ENCODE peak calls at places on chromosomes 2 and 18, in four cellular contexts. T is K562, E is H1, P is HCT116. A is an unnamed sample.

GRCh38 chr2:46555646-46556205 is 76.4 kb downstream of the TMEM247 start:
- DNase-seq in T (no peak), E (peak; percentile 47), P (no peak), A (no peak)

GRCh38 chr2:86037141-86037794 is 68.4 kb downstream of the POLR1A start:
- DNase-seq in T (no peak), E (no peak), P (no peak), A (no peak)

GRCh38 chr2:225995788-225996476 is 596.4 kb downstream of the NYAP2 start:
- DNase-seq in T (no peak), E (no peak), P (no peak), A (no peak)

GRCh38 chr2:133579295-133579694 is 11.0 kb upstream of the NCKAP5 start:
- DNase-seq in T (no peak), E (no peak), P (no peak), A (no peak)

GRCh38 chr18:24231773-24232735 is 93.2 kb downstream of the CABYR start:
- DNase-seq in T (no peak), E (no peak), P (no peak), A (no peak)

GRCh38 chr2:501130-501529 is 176.1 kb downstream of the TMEM18 start:
- DNase-seq in T (peak; percentile 24), E (peak; percentile 41), P (peak; percentile 19), A (no peak)

GRCh38 chr2:159960413-159960812 is 102.0 kb downstream of the PLA2R1 start:
- DNase-seq in T (no peak), E (no peak), P (peak; percentile 12), A (no peak)

GRCh38 chr2:212402316-212402715 is 136.3 kb downstream of the ERBB4 start:
- DNase-seq in T (no peak), E (no peak), P (no peak), A (no peak)

GRCh38 chr2:58918138-58918537 is 677.0 kb upstream of the FANCL start:
- DNase-seq in T (no peak), E (no peak), P (no peak), A (no peak)

GRCh38 chr2:9565436-9566153 is 10.0 kb upstream of the ADAM17 start:
- DNase-seq in T (no peak), E (no peak), P (peak; percentile 80), A (no peak)

GRCh38 chr2:73907840-73908452 is 15.1 kb downstream of the ACTG2 start:
- DNase-seq in T (peak; percentile 63), E (peak; percentile 64), P (no peak), A (peak; percentile 37)

GRCh38 chr2:227460079-227460485 is 11.9 kb upstream of the AGFG1 start:
- DNase-seq in T (peak; percentile 53), E (no peak), P (no peak), A (no peak)

GRCh38 chr2:152405206-152406118 is 70.5 kb downstream of the FMNL2 start:
- DNase-seq in T (no peak), E (no peak), P (peak; percentile 51), A (peak; percentile 96)

GRCh38 chr18:34595673-34596072 is 114.4 kb upstream of the DTNA start:
- DNase-seq in T (no peak), E (no peak), P (peak; percentile 28), A (peak; percentile 20)

GRCh38 chr2:132438650-132439030 is 22.0 kb downstream of the GPR39 start:
- DNase-seq in T (no peak), E (no peak), P (peak; percentile 78), A (no peak)

DNA sequence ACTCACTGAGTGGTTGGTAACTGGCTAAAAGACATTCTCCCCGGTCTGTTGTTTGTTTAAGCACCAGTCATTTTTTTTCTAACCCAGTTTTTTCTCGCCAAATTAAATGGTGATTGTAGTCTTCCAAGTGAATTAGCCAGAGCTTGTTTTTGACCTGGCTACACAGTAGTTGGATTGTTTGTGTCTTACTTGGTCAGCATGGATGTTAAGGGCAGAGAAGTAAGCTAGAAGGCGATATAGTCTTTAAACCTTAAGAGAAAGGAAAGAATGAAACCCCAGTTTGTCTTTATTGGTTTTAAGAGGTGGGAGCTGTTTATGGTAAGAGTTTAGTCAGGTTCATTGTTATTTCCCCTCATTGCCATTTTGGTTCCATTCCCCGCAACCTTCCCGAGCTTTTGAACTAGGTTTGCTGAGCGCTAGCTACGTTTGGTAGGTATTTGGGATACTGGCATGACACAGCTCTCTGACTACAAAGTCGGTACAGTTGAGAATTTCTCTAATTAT is 2.5 kb downstream of the MAP4K4 start:
- DNase-seq in T (no peak), E (no peak), P (no peak), A (peak; percentile 50)
- TF ChIP-seq ATF3 in T (no peak), E (no peak), P (no peak), A (no peak)

GRCh38 chr2:110980613-110981062 is 140.1 kb upstream of the BCL2L11 start:
- DNase-seq in T (no peak), E (no peak), P (no peak), A (no peak)

GRCh38 chr2:110979834-110980612 is 140.7 kb upstream of the BCL2L11 start:
- DNase-seq in T (no peak), E (no peak), P (no peak), A (no peak)

GRCh38 chr2:110978871-110979833 is 141.6 kb upstream of the BCL2L11 start:
- DNase-seq in T (no peak), E (no peak), P (no peak), A (no peak)

GRCh38 chr2:110984654-110985053 is 136.1 kb upstream of the BCL2L11 start:
- DNase-seq in T (no peak), E (no peak), P (no peak), A (no peak)

GRCh38 chr2:110983130-110983529 is 137.6 kb upstream of the BCL2L11 start:
- DNase-seq in T (no peak), E (no peak), P (no peak), A (no peak)
- TF ChIP-seq MAX in T (no peak), E (no peak), P (no peak), A (no peak)

GRCh38 chr2:118853647-118854367 is 6.4 kb upstream of the EN1 start:
- DNase-seq in T (no peak), E (peak; percentile 65), P (no peak), A (no peak)

GRCh38 chr2:118856330-118856977 is 9.0 kb upstream of the EN1 start:
- DNase-seq in T (no peak), E (no peak), P (no peak), A (no peak)

GRCh38 chr2:118854507-118855300 is 7.3 kb upstream of the EN1 start:
- DNase-seq in T (no peak), E (peak; percentile 66), P (no peak), A (no peak)

GRCh38 chr2:118856978-118857676 is 9.7 kb upstream of the EN1 start:
- DNase-seq in T (no peak), E (peak; percentile 62), P (no peak), A (no peak)

GRCh38 chr2:118855451-118856279 is 8.2 kb upstream of the EN1 start:
- DNase-seq in T (peak; percentile 88), E (peak; percentile 99), P (peak; percentile 53), A (peak; percentile 60)
- TF ChIP-seq EZH2 in T (no peak), E (no peak), P (no peak), A (peak; percentile 76)

GRCh38 chr2:118738106-118738505 is 109.3 kb downstream of the EN1 start:
- DNase-seq in T (no peak), E (no peak), P (no peak), A (no peak)

GRCh38 chr2:118737690-118738089 is 109.8 kb downstream of the EN1 start:
- DNase-seq in T (no peak), E (no peak), P (no peak), A (no peak)

DNA sequence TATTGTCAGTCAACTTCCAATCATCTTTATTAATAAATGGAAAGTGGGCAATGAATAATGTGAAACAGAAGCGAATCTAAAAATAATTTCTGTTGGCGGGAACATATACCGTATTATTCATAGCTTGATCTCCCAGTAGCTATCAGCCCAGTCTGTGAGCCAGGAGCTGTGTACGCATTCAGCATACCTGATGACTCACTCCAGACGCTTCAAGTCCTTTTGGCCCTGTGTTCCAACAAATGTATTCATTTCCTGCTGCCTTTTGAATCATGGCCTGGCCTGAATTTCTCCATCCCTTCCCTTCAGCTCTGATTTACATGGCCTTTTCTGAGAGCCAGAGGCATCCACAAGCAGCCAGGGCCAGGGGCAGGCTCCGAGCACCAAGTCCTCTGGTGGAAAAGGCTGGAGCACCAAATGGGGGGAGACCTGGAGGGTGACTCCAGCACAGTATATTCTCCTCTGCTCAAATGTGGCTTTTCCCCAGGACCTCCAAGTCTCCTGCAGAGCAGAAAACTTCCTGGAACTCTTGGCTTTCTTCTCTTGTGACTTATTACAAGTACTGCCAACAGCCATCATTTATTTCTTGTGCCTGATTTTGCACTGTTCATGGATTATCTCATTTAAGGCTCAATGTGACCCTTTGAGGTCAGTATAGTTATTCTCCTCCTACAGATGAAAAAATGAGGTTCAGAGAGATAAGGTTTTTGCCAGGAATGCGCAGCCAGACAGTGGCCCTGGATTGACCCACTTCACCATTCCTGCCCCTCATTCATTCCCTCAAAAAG is 108.7 kb downstream of the EN1 start:
- DNase-seq in T (peak; percentile 62), E (no peak), P (peak; percentile 71), A (peak; percentile 6)
- TF ChIP-seq ATF3 in T (peak; percentile 93), E (no peak), P (no peak), A (no peak)

GRCh38 chr2:55063226-55063625 is 13.0 kb upstream of the RTN4 start:
- DNase-seq in T (no peak), E (no peak), P (no peak), A (no peak)
- TF ChIP-seq MAX in T (no peak), E (no peak), P (no peak), A (no peak)

DNA sequence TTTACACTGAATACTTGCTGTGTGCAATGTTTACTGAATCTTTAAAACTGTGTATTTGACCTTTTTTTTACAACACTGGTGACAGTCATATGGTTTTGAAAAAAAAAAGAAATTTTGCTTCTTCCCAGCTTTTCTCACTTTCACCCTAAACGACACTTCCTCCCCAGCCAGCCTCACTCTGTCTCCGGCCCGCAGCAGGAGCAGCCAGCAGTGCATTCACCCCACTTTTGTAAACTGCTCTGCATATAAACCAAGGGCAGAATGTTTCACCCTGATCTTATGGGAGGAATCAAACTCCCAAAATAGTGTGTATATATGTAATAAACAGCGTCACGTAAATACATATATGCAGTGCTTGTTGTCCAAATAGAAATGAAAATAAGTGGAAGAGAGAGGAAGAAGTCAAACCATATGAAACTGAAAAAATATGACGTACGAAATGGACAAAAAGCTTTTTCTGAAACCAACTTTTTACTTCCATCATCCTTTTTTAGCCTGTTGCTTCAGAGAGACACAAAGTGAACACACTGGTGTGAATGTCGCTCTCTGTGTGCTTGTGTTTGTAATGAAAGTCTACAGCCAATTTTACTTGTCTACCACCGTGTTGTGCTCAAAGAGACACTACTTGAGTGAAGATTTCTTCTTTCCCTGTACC is 54.2 kb downstream of the ZCCHC2 start:
- DNase-seq in T (no peak), E (no peak), P (no peak), A (no peak)
- TF ChIP-seq EZH2 in T (no peak), E (no peak), P (no peak), A (no peak)

GRCh38 chr18:2969695-2970094 is 43.2 kb downstream of the LPIN2 start:
- DNase-seq in T (no peak), E (no peak), P (no peak), A (no peak)

GRCh38 chr18:2970344-2970743 is 42.6 kb downstream of the LPIN2 start:
- DNase-seq in T (no peak), E (no peak), P (no peak), A (no peak)

GRCh38 chr18:2974731-2975130 is 38.2 kb downstream of the LPIN2 start:
- DNase-seq in T (no peak), E (no peak), P (no peak), A (no peak)

GRCh38 chr18:2970762-2971659 is 41.9 kb downstream of the LPIN2 start:
- DNase-seq in T (no peak), E (no peak), P (no peak), A (no peak)

GRCh38 chr18:2971741-2972552 is 41.0 kb downstream of the LPIN2 start:
- DNase-seq in T (no peak), E (no peak), P (no peak), A (no peak)
- TF ChIP-seq ATF3 in T (no peak), E (no peak), P (no peak), A (no peak)

GRCh38 chr2:98901291-98901690 is 34.7 kb downstream of the CRACDL start:
- DNase-seq in T (no peak), E (peak; percentile 29), P (no peak), A (no peak)
- TF ChIP-seq MAX in T (no peak), E (no peak), P (no peak), A (no peak)